ENCODE peak calls at places on chromosomes 13 and 19, in eight cellular contexts. J is IMR-90, Z is H1, Y is SK-N-SH, W is A549, P is HCT116, V is HepG2, F is GM12878. T is an unnamed sample.

GRCh38 chr19:40220674-40221073 is 2.5 kb upstream of the TTC9B start:
- DNase-seq in J (no peak), Z (no peak), Y (no peak), W (no peak), P (no peak), V (no peak), F (no peak), T (no peak)

GRCh38 chr13:32150794-32151193 is 119.2 kb downstream of the FRY start:
- DNase-seq in J (peak; percentile 54), Z (no peak), Y (no peak), W (no peak), P (no peak), V (no peak), F (no peak), T (no peak)

GRCh38 chr19:49954092-49954825 is 6.7 kb downstream of the SIGLEC11 start:
- DNase-seq in J (peak; percentile 14), Z (no peak), Y (no peak), W (no peak), P (no peak), V (peak; percentile 14), F (no peak), T (no peak)

GRCh38 chr13:51066091-51066831 is 44.8 kb downstream of the C13orf42 start:
- DNase-seq in J (peak; percentile 4), Z (no peak), Y (no peak), W (no peak), P (no peak), V (no peak), F (no peak), T (no peak)

GRCh38 chr19:47778954-47779351 is 450 bp downstream of the SELENOW start:
- DNase-seq in J (no peak), Z (no peak), Y (peak; percentile 48), W (no peak), P (no peak), V (no peak), F (no peak), T (no peak)

GRCh38 chr19:7515471-7516226 is at the start of gene ZNF358:
- DNase-seq in J (peak; percentile 46), Z (no peak), Y (peak; percentile 98), W (peak; percentile 50), P (no peak), V (peak; percentile 31), F (no peak), T (peak; percentile 88)

GRCh38 chr13:33129886-33130285 is 113.7 kb downstream of the KL start:
- DNase-seq in J (no peak), Z (no peak), Y (no peak), W (no peak), P (no peak), V (no peak), F (no peak), T (no peak)

GRCh38 chr19:46714523-46715106 is 2.3 kb downstream of the PRKD2 start:
- DNase-seq in J (no peak), Z (no peak), Y (no peak), W (no peak), P (no peak), V (no peak), F (no peak), T (no peak)

GRCh38 chr19:49676136-49676689 is 858 bp upstream of the PRMT1 start:
- DNase-seq in J (peak; percentile 95), Z (peak; percentile 82), Y (peak; percentile 83), W (peak; percentile 99), P (peak; percentile 97), V (peak; percentile 80), F (peak; percentile 84), T (peak; percentile 86)

GRCh38 chr13:109152941-109153340 is 523.5 kb downstream of the MYO16 start:
- DNase-seq in J (no peak), Z (no peak), Y (no peak), W (no peak), P (no peak), V (no peak), F (no peak), T (no peak)
- TF ChIP-seq RAD21 in J (no peak), Z (no peak), Y (no peak), W (no peak), P (no peak), V (no peak), F (no peak), T (no peak)

GRCh38 chr13:37074703-37075102 is 15.2 kb upstream of the SUPT20H start:
- DNase-seq in J (peak; percentile 49), Z (no peak), Y (peak; percentile 39), W (peak; percentile 11), P (peak; percentile 8), V (no peak), F (no peak), T (no peak)
- TF ChIP-seq RAD21 in J (peak; percentile 52), Z (no peak), Y (peak; percentile 60), W (peak; percentile 45), P (peak; percentile 35), V (no peak), F (peak; percentile 33), T (peak; percentile 41)

GRCh38 chr19:38441660-38442348 is 8.3 kb downstream of the RYR1 start:
- DNase-seq in J (no peak), Z (no peak), Y (no peak), W (peak; percentile 60), P (no peak), V (peak; percentile 16), F (no peak), T (peak; percentile 66)
- TF ChIP-seq RAD21 in J (no peak), Z (peak; percentile 73), Y (no peak), W (no peak), P (peak; percentile 34), V (no peak), F (peak; percentile 45), T (peak; percentile 20)

GRCh38 chr13:100508996-100509395 is 79.6 kb downstream of the GGACT start:
- DNase-seq in J (no peak), Z (no peak), Y (no peak), W (no peak), P (no peak), V (no peak), F (no peak), T (no peak)
- TF ChIP-seq RAD21 in J (no peak), Z (no peak), Y (no peak), W (no peak), P (no peak), V (no peak), F (no peak), T (no peak)

DNA sequence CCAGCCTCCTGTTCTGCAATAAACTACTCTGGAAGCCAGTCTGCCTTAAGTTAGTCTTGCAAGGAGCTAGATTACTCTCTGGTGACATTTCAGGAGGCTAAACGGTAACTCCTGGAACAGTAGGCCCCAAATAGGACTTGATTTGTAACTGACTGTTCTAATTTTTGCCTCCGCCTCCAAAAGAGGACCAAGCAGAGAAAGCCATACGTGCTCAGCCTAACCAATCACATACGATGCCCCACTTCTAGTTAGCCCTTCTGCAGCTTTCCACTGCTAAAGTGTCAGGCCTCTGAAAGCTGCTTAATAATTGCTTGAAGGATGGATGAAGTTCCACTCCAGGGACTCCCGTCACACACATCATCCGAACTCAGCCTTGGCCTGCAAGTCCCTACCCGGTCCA is 749 bp downstream of the ZNF805 start:
- DNase-seq in J (peak; percentile 37), Z (no peak), Y (peak; percentile 26), W (peak; percentile 9), P (no peak), V (peak; percentile 12), F (no peak), T (no peak)
- TF ChIP-seq RAD21 in J (no peak), Z (no peak), Y (no peak), W (no peak), P (no peak), V (no peak), F (no peak), T (no peak)